ENCODE peak calls at places on chromosomes 1 and 21, in four cellular contexts. One of them, this sample, is unnamed.

GRCh38 chr1:30675761-30676160 is 47.6 kb downstream of the MATN1 start:
- DNase-seq in HepG2: no peak
- DNase-seq in K562: no peak
- DNase-seq in GM12878: no peak
- DNase-seq in this sample: no peak

GRCh38 chr1:37323486-37324377 is 150.6 kb upstream of the ZC3H12A start:
- DNase-seq in HepG2: peak
- DNase-seq in GM12878: no peak
- DNase-seq in K562: peak
- DNase-seq in this sample: peak

GRCh38 chr1:31029031-31029430 is 36.5 kb downstream of the PUM1 start:
- DNase-seq in K562: no peak
- DNase-seq in HepG2: no peak
- DNase-seq in GM12878: no peak
- DNase-seq in this sample: no peak

GRCh38 chr1:185016880-185017279 is 28.5 kb upstream of the RNF2 start:
- DNase-seq in K562: no peak
- DNase-seq in GM12878: no peak
- DNase-seq in HepG2: no peak
- DNase-seq in this sample: no peak

GRCh38 chr1:194268839-194269238 is 1082.4 kb upstream of the B3GALT2 start:
- DNase-seq in HepG2: no peak
- DNase-seq in K562: no peak
- DNase-seq in GM12878: no peak
- DNase-seq in this sample: no peak

GRCh38 chr1:237059244-237059643 is 17.3 kb downstream of the RYR2 start:
- DNase-seq in HepG2: no peak
- DNase-seq in K562: no peak
- DNase-seq in GM12878: no peak
- DNase-seq in this sample: no peak

GRCh38 chr1:203282720-203283542 is 22.4 kb upstream of the BTG2 start:
- DNase-seq in K562: no peak
- DNase-seq in GM12878: no peak
- DNase-seq in HepG2: no peak
- DNase-seq in this sample: no peak

GRCh38 chr1:99869304-99869703 is 19.1 kb downstream of the AGL start:
- DNase-seq in GM12878: no peak
- DNase-seq in HepG2: no peak
- DNase-seq in K562: no peak
- DNase-seq in this sample: no peak

GRCh38 chr1:203185585-203185984 is 919 bp downstream of the CHI3L1 start:
- DNase-seq in HepG2: no peak
- DNase-seq in GM12878: no peak
- DNase-seq in K562: no peak
- DNase-seq in this sample: no peak

GRCh38 chr1:232980336-232980978 is 30.0 kb downstream of the NTPCR start:
- DNase-seq in GM12878: no peak
- DNase-seq in K562: no peak
- DNase-seq in HepG2: no peak
- DNase-seq in this sample: no peak

GRCh38 chr1:210483821-210484220 is 155.1 kb downstream of the HHAT start:
- DNase-seq in HepG2: no peak
- DNase-seq in GM12878: no peak
- DNase-seq in K562: no peak
- DNase-seq in this sample: no peak

GRCh38 chr1:117009132-117009531 is 7.6 kb downstream of the CD101 start:
- DNase-seq in GM12878: no peak
- DNase-seq in HepG2: no peak
- DNase-seq in K562: no peak
- DNase-seq in this sample: no peak
- TF ChIP-seq FOXK2 in GM12878: no peak
- TF ChIP-seq FOXK2 in HepG2: no peak
- TF ChIP-seq FOXK2 in K562: no peak
- TF ChIP-seq FOXK2 in this sample: no peak

DNA sequence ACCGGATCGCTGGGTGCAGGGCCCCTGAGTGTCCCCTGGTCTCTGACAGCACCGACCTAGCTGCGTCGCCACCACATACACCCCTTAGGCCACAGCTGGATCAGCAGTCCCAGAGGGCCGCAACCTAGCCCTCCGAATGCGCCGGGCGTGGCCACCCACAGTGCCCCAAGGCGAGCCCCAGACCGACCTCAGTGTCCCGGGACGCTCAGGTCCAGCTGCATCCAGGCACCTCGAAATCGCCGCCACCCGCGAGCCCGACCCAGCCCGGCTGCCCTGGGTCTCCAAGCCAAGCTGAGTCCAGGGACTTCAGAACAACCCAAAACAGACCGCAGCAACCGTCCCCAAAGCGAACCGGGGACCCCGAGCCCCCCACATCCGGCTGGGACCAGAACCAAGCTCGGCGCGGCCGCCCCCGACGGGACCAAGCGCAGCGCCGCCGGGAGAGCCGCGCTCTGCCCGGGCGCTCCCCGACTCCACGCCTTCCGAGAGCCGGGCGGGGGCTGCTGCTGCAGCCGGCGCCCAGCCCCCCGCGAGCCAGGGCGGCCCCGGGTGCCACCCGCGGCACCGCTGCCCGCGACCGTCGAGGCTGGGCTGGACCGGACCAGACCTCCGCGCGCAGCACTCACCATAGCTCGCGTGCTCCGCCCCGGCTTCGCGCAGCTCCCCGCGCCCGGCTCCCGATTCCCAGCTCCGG is 54.6 kb upstream of the ECE1 start:
- DNase-seq in GM12878: no peak
- DNase-seq in K562: no peak
- DNase-seq in HepG2: no peak
- DNase-seq in this sample: no peak
- TF ChIP-seq FOXM1 in GM12878: no peak
- TF ChIP-seq FOXM1 in K562: no peak
- TF ChIP-seq FOXM1 in HepG2: no peak
- TF ChIP-seq FOXM1 in this sample: no peak

DNA sequence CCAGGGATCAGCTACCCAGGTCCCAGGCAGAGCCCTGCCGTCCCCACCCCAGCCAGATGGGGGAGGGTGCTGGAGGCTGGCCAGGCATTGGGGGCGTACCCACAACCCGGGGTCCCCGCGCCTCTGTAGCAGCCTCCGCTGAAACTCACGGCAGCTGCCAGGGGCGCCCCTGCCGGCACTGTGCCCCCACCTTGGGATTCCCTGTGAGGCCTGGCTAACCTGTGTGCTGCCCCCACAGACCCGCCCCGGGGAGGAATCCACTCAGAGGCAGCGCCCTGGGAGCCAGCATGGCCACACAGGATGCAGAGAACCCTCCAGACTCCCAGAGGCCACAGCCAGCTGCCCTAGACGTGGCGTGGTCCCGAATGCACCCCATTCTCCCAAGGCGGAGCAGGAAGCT is 3.8 kb downstream of the DVL1 start:
- DNase-seq in K562: no peak
- DNase-seq in HepG2: no peak
- DNase-seq in GM12878: no peak
- DNase-seq in this sample: no peak
- TF ChIP-seq SP1 in K562: no peak
- TF ChIP-seq SP1 in HepG2: no peak
- TF ChIP-seq SP1 in GM12878: no peak
- TF ChIP-seq SP1 in this sample: no peak

GRCh38 chr1:180896161-180896560 is 16.5 kb upstream of the KIAA1614 start:
- DNase-seq in GM12878: no peak
- DNase-seq in K562: no peak
- DNase-seq in HepG2: no peak
- DNase-seq in this sample: no peak

GRCh38 chr1:180893614-180894013 is 19.1 kb upstream of the KIAA1614 start:
- DNase-seq in K562: no peak
- DNase-seq in GM12878: no peak
- DNase-seq in HepG2: no peak
- DNase-seq in this sample: no peak

GRCh38 chr1:180889325-180889724 is 23.4 kb upstream of the KIAA1614 start:
- DNase-seq in GM12878: no peak
- DNase-seq in HepG2: no peak
- DNase-seq in K562: no peak
- DNase-seq in this sample: no peak

GRCh38 chr1:180892272-180892671 is 20.4 kb upstream of the KIAA1614 start:
- DNase-seq in K562: no peak
- DNase-seq in HepG2: no peak
- DNase-seq in GM12878: no peak
- DNase-seq in this sample: no peak

DNA sequence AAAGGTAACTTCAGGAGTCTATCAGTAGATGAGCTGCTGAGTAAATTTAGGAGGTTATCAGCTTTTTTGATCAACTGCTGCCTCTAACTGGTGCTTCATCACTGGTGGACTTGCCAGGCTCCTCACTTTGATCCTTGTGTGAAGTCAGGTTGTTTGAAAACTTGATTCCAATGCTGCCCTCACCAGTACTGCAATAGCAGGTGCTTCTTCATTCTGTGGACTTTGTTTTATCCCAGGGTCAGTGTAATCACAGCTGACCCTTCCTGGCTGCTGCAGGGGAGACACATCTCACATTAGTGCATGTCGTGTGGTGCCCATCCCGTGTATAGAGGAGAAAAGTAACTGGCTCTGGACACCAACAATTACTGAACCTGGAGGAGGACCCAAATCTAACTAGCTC is 20.0 kb upstream of the KIAA1614 start:
- DNase-seq in GM12878: no peak
- DNase-seq in HepG2: no peak
- DNase-seq in K562: no peak
- DNase-seq in this sample: no peak
- TF ChIP-seq FOXK2 in GM12878: no peak
- TF ChIP-seq FOXK2 in HepG2: no peak
- TF ChIP-seq FOXK2 in K562: no peak
- TF ChIP-seq FOXK2 in this sample: no peak

DNA sequence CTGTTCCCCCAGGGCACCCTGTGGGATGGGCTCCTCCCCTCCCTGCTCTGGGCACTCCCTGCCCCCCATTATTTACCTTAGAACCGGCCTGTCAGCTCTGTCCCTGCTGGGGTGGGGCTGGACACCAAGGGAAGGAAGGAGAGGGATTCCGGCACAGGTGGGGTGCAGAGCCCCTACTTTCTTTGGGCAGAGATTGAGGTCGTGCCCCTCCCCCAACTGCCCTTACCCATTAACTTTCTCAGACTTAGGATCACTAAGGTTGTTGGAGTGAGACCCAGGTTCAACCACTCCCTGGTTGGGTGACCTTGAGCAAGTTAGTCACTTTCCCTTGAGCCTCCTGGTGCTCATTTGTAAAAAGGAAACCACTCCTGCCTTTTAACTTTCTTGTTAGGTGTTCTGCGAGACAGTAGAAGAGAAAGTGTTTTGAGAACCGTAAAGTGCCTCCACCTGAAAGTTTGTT is 57.0 kb upstream of the SYNC start:
- DNase-seq in HepG2: peak
- DNase-seq in K562: no peak
- DNase-seq in GM12878: no peak
- DNase-seq in this sample: no peak
- TF ChIP-seq FOXM1 in HepG2: no peak
- TF ChIP-seq FOXM1 in K562: no peak
- TF ChIP-seq FOXM1 in GM12878: no peak
- TF ChIP-seq FOXM1 in this sample: no peak

GRCh38 chr1:60699304-60699703 is 383.1 kb upstream of the NFIA start:
- DNase-seq in K562: no peak
- DNase-seq in HepG2: no peak
- DNase-seq in GM12878: no peak
- DNase-seq in this sample: no peak
- TF ChIP-seq SP1 in K562: no peak
- TF ChIP-seq SP1 in HepG2: no peak
- TF ChIP-seq SP1 in GM12878: no peak
- TF ChIP-seq SP1 in this sample: no peak

GRCh38 chr1:109775408-109775807 is 11.7 kb upstream of the EPS8L3 start:
- DNase-seq in GM12878: no peak
- DNase-seq in HepG2: no peak
- DNase-seq in K562: no peak
- DNase-seq in this sample: no peak

GRCh38 chr1:109776911-109777310 is 13.2 kb upstream of the EPS8L3 start:
- DNase-seq in HepG2: peak
- DNase-seq in K562: peak
- DNase-seq in GM12878: peak
- DNase-seq in this sample: peak

GRCh38 chr1:109777980-109778625 is 14.4 kb upstream of the EPS8L3 start:
- DNase-seq in HepG2: no peak
- DNase-seq in GM12878: no peak
- DNase-seq in K562: no peak
- DNase-seq in this sample: no peak

GRCh38 chr1:109777436-109777835 is 13.7 kb upstream of the EPS8L3 start:
- DNase-seq in GM12878: no peak
- DNase-seq in K562: no peak
- DNase-seq in HepG2: no peak
- DNase-seq in this sample: no peak

GRCh38 chr1:109776206-109776835 is 12.6 kb upstream of the EPS8L3 start:
- DNase-seq in GM12878: no peak
- DNase-seq in K562: no peak
- DNase-seq in HepG2: no peak
- DNase-seq in this sample: no peak
- TF ChIP-seq FOXK2 in GM12878: no peak
- TF ChIP-seq FOXK2 in K562: no peak
- TF ChIP-seq FOXK2 in HepG2: no peak
- TF ChIP-seq FOXK2 in this sample: no peak

GRCh38 chr1:218703836-218704235 is 358.7 kb downstream of the TGFB2 start:
- DNase-seq in GM12878: no peak
- DNase-seq in HepG2: no peak
- DNase-seq in K562: no peak
- DNase-seq in this sample: no peak

GRCh38 chr1:218701131-218701530 is 356.0 kb downstream of the TGFB2 start:
- DNase-seq in HepG2: no peak
- DNase-seq in K562: no peak
- DNase-seq in GM12878: no peak
- DNase-seq in this sample: no peak

GRCh38 chr1:218702808-218703207 is 357.7 kb downstream of the TGFB2 start:
- DNase-seq in GM12878: no peak
- DNase-seq in HepG2: no peak
- DNase-seq in K562: no peak
- DNase-seq in this sample: no peak

GRCh38 chr1:218705911-218706893 is 361.1 kb downstream of the TGFB2 start:
- DNase-seq in GM12878: no peak
- DNase-seq in HepG2: peak
- DNase-seq in K562: no peak
- DNase-seq in this sample: no peak

GRCh38 chr1:218705391-218705790 is 360.3 kb downstream of the TGFB2 start:
- DNase-seq in GM12878: no peak
- DNase-seq in HepG2: no peak
- DNase-seq in K562: no peak
- DNase-seq in this sample: no peak
- TF ChIP-seq FOXM1 in GM12878: no peak
- TF ChIP-seq FOXM1 in HepG2: no peak
- TF ChIP-seq FOXM1 in K562: no peak
- TF ChIP-seq FOXM1 in this sample: no peak

GRCh38 chr21:29305561-29305960 is 6.8 kb downstream of the BACH1 start:
- DNase-seq in GM12878: no peak
- DNase-seq in HepG2: peak
- DNase-seq in K562: no peak
- DNase-seq in this sample: no peak
- TF ChIP-seq SP1 in GM12878: no peak
- TF ChIP-seq SP1 in HepG2: no peak
- TF ChIP-seq SP1 in K562: no peak
- TF ChIP-seq SP1 in this sample: no peak